ENCODE peak calls at places on chromosomes 16 and 17, in five cellular contexts. I is ascending aorta, T is OCI-LY7, E is psoas muscle, K is fibroblast of lung. O is an unnamed sample.

GRCh38 chr17:57927048-57927723 is 28.0 kb downstream of the CUEDC1 start:
- DNase-seq in E (peak; percentile 42), K (peak; percentile 88), T (no peak), I (no peak), O (no peak)

GRCh38 chr16:11050536-11050935 is 106.2 kb downstream of the CLEC16A start:
- DNase-seq in T (no peak), E (no peak), I (no peak), K (no peak), O (no peak)

GRCh38 chr16:2472885-2473284 is 1.8 kb downstream of the NTN3 start:
- DNase-seq in K (no peak), I (no peak), T (no peak), E (no peak), O (no peak)

GRCh38 chr17:77827461-77827968 is 131.0 kb upstream of the TNRC6C start:
- DNase-seq in I (no peak), T (no peak), K (no peak), E (peak; percentile 31), O (no peak)

GRCh38 chr17:51764387-51764971 is 394.0 kb downstream of the CA10 start:
- DNase-seq in K (peak; percentile 63), I (no peak), E (no peak), T (peak; percentile 56), O (no peak)

GRCh38 chr17:33266611-33267010 is 26.5 kb downstream of the ASIC2 start:
- DNase-seq in E (no peak), T (no peak), I (no peak), K (no peak), O (no peak)

GRCh38 chr16:65414284-65414984 is 292.6 kb upstream of the CDH11 start:
- DNase-seq in E (no peak), K (peak; percentile 81), T (no peak), I (no peak), O (no peak)

GRCh38 chr17:34519286-34519685 is 60.1 kb upstream of the TMEM132E start:
- DNase-seq in I (no peak), T (peak; percentile 43), K (no peak), E (no peak), O (no peak)

GRCh38 chr17:44543213-44543904 is 13.9 kb upstream of the FZD2 start:
- DNase-seq in T (no peak), I (no peak), K (peak; percentile 80), E (no peak), O (no peak)

GRCh38 chr17:36937961-36938565 is 788 bp downstream of the LHX1 start:
- DNase-seq in K (peak; percentile 26), I (no peak), T (no peak), E (peak; percentile 60), O (no peak)

GRCh38 chr17:82872591-82873520 is 33.0 kb upstream of the ZNF750 start:
- DNase-seq in I (no peak), T (peak; percentile 86), E (peak; percentile 48), K (no peak), O (no peak)

GRCh38 chr17:7862692-7863437 is 5.1 kb downstream of the CYB5D1 start:
- DNase-seq in I (no peak), E (no peak), K (peak; percentile 63), T (peak; percentile 69), O (peak; percentile 46)

GRCh38 chr16:89687092-89687940 is 827 bp downstream of the CDK10 start:
- DNase-seq in I (no peak), K (peak; percentile 34), E (no peak), T (peak; percentile 73), O (no peak)

GRCh38 chr16:54366943-54367342 is 80.4 kb upstream of the IRX3 start:
- DNase-seq in T (no peak), I (no peak), K (no peak), E (no peak), O (no peak)

GRCh38 chr16:1315081-1316032 is 5.9 kb downstream of the UBE2I start:
- DNase-seq in I (no peak), E (no peak), K (no peak), T (no peak), O (no peak)

GRCh38 chr17:40541060-40541872 is 24.0 kb downstream of the CCR7 start:
- DNase-seq in I (no peak), E (no peak), K (no peak), T (peak; percentile 22), O (peak; percentile 76)

GRCh38 chr17:72358465-72358864 is 237.6 kb downstream of the SOX9 start:
- DNase-seq in E (no peak), I (no peak), T (no peak), K (peak; percentile 60), O (no peak)

GRCh38 chr17:12402963-12403622 is 262.6 kb upstream of the MYOCD start:
- DNase-seq in T (no peak), E (no peak), K (peak; percentile 90), I (no peak), O (no peak)

GRCh38 chr17:48307814-48308411 is 122.1 kb downstream of the SKAP1 start:
- DNase-seq in I (no peak), T (peak; percentile 70), K (peak; percentile 80), E (no peak), O (peak; percentile 19)

GRCh38 chr16:396605-397004 is 394 bp upstream of the NME4 start:
- DNase-seq in T (no peak), I (no peak), K (peak; percentile 42), E (peak; percentile 67), O (no peak)

GRCh38 chr17:38509008-38509771 is 80.9 kb downstream of the ARHGAP23 start:
- DNase-seq in T (peak; percentile 79), E (peak; percentile 88), I (no peak), K (peak; percentile 91), O (peak; percentile 20)
- H3K27ac ChIP-seq in T (no peak overlapping the region), E (no peak overlapping the region), I (no peak overlapping the region), K (peak overlapping the region; percentile 39), O (no peak overlapping the region)

DNA sequence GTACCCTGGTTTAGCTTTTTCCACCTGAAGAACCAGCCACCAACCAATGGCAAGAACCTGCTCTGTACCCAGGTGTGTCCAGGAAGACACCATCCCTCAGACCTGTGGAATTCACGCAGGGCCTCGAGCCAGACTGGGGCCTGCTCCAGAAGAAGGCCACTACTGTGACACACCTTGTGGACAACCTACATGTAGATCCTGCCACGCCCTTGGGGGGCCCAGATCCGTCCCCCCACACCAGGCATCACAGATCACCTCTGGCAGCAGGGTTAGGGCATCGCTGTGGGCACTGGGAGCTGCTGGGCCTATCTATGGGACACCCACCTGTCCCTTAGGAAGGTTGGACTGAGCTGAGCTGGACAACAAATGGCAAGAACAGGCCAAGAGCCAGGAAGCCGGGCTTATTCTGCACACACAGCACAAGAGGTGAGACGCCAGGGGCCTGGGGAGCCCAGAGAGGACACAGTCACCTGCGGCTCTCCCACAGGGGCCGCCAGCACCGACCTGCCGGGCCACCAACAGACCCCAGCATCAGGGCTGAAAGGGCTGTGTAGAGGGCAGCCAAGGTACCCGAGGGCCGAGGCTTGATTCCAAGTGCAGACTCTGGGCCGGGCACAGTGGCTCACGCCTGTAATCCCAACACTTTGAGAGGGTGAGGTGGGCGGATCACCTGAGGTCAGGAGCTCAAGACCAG is 7.7 kb downstream of the FAAP100 start:
- DNase-seq in E (no peak), T (no peak), I (no peak), K (no peak), O (no peak)
- H3K4me1 ChIP-seq in E (peaks cover 4% of the 10 kb centered on the region), T (no peaks in the 10 kb centered on the region), I (no peaks in the 10 kb centered on the region), K (no peaks in the 10 kb centered on the region), O (no peaks in the 10 kb centered on the region)

DNA sequence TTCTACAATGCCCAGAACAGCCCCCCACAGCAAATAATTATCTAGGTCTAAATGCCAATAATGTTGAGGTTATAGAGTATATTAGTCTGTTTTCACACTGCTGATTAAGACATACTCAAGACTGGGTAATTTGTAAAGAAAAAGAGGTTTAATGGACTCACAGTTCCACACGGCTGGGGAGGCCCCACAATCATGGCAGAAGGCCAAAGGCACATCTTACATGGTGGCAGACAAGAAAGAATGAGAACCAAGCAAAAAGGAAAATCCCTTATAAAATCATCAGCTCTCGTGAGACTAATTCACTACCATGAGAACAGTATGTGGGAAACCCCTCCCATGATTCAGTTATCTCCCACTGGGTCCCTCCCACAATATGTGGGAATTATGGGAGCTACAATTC is 2.9 kb upstream of the KATNB1 start:
- DNase-seq in K (no peak), E (no peak), T (no peak), I (no peak), O (no peak)
- H3K27ac ChIP-seq in K (no peak overlapping the region), E (no peak overlapping the region), T (no peak overlapping the region), I (peak overlapping the region; percentile 47), O (no peak overlapping the region)

GRCh38 chr16:73027655-73028220 is 20.2 kb downstream of the ZFHX3 start:
- DNase-seq in I (no peak), K (no peak), E (no peak), T (no peak), O (no peak)
- H3K4me1 ChIP-seq in I (peaks cover 31% of the 10 kb centered on the region), K (peaks cover 20% of the 10 kb centered on the region), E (peaks cover 78% of the 10 kb centered on the region), T (no peaks in the 10 kb centered on the region), O (no peaks in the 10 kb centered on the region)

GRCh38 chr16:49055824-49056545 is 225.7 kb downstream of the CBLN1 start:
- DNase-seq in I (no peak), T (peak; percentile 81), E (no peak), K (no peak), O (no peak)

GRCh38 chr16:49058382-49058781 is 223.3 kb downstream of the CBLN1 start:
- DNase-seq in E (no peak), I (no peak), K (no peak), T (peak; percentile 40), O (no peak)

GRCh38 chr16:49056546-49056945 is 225.1 kb downstream of the CBLN1 start:
- DNase-seq in E (no peak), T (peak; percentile 67), K (no peak), I (no peak), O (no peak)

GRCh38 chr16:49054606-49055005 is 227.0 kb downstream of the CBLN1 start:
- DNase-seq in I (no peak), E (no peak), K (no peak), T (no peak), O (no peak)

DNA sequence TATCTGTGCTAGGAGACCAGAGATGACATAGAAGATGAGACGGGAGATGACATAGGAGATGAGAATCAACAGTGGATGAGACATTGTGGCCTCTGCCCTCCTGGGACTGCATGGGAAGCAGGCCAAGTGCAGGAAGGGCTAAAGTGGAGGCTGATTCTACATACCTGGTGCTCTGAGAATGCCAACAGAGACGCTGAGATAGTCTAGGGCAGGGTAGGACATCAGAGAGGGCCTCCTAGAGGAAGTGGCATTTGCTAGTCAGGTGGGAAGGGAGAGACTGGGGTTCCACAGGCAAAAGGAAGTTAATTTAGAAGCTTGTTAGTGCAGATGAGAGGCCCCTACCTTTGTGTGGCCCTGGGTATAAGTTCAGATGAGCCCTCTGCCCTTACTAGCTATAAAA is 224.2 kb downstream of the CBLN1 start:
- DNase-seq in I (no peak), K (no peak), E (no peak), T (peak; percentile 8), O (no peak)
- H3K27ac ChIP-seq in I (no peak overlapping the region), K (no peak overlapping the region), E (no peak overlapping the region), T (no peak overlapping the region), O (no peak overlapping the region)

GRCh38 chr17:14482715-14483114 is 181.8 kb downstream of the HS3ST3B1 start:
- DNase-seq in I (no peak), E (no peak), T (no peak), K (no peak), O (no peak)
- H3K4me1 ChIP-seq in I (no peaks in the 10 kb centered on the region), E (no peaks in the 10 kb centered on the region), T (no peaks in the 10 kb centered on the region), K (no peaks in the 10 kb centered on the region), O (no peaks in the 10 kb centered on the region)

GRCh38 chr16:30894540-30895368 is 877 bp upstream of the BCL7C start:
- DNase-seq in E (no peak), T (no peak), I (no peak), K (peak; percentile 57), O (no peak)
- H3K27ac ChIP-seq in E (peak overlapping the region; percentile 93), T (peak overlapping the region; percentile 50), I (peak overlapping the region; percentile 99), K (peak overlapping the region; percentile 82), O (peak overlapping the region; percentile 61)

O was measured in effector memory CD4-positive, alpha-beta T cell.